ENCODE peak calls at places on chromosomes 12 and 14, in eight cellular contexts. K is iris pigment epithelial cell; I is activated CD8-positive, alpha-beta memory T cell treated with anti-CD3 and anti-CD28 coated beads for 24 hours; B is fibroblast of mammary gland; L is body of pancreas; W is HCEC 1CT; Q is GM12865; Y is nephron progenitor cell. S is an unnamed sample.

GRCh38 chr12:105705765-105706164 is 375.3 kb downstream of the C12orf75 start:
- DNase-seq in W (peak), K (peak), Y (peak), Q (peak), B (peak), I (no peak), L (peak), S (no peak)

GRCh38 chr12:30529489-30530269 is 166.0 kb downstream of the IPO8 start:
- DNase-seq in K (no peak), W (no peak), Q (no peak), B (no peak), I (no peak), Y (no peak), L (no peak), S (no peak)

GRCh38 chr14:104296388-104297312 is 158.3 kb downstream of the KIF26A start:
- DNase-seq in L (no peak), Q (no peak), B (no peak), I (no peak), Y (no peak), W (no peak), K (peak), S (no peak)

GRCh38 chr12:69846976-69847375 is 21.9 kb downstream of the MYRFL start:
- DNase-seq in Q (no peak), L (no peak), B (no peak), K (no peak), I (no peak), Y (no peak), W (no peak), S (no peak)

GRCh38 chr12:109458086-109458485 is 19.0 kb downstream of the KCTD10 start:
- DNase-seq in I (no peak), W (peak), K (peak), L (no peak), B (peak), Q (no peak), Y (no peak), S (no peak)

GRCh38 chr12:120529641-120530314 is 820 bp upstream of the COQ5 start:
- DNase-seq in L (peak), Q (peak), W (peak), B (peak), K (peak), I (no peak), Y (no peak), S (no peak)

GRCh38 chr12:3362751-3363150 is 128.3 kb upstream of the PRMT8 start:
- DNase-seq in W (no peak), L (peak), B (no peak), K (no peak), I (peak), Q (no peak), Y (no peak), S (no peak)

GRCh38 chr14:106489112-106489881 is 962.9 kb downstream of the TMEM121 start:
- DNase-seq in Q (no peak), L (no peak), K (no peak), I (no peak), Y (no peak), W (no peak), B (no peak), S (no peak)

GRCh38 chr14:38171197-38171596 is 36.5 kb upstream of the SSTR1 start:
- DNase-seq in I (no peak), W (no peak), Y (no peak), K (peak), B (peak), Q (no peak), L (no peak), S (peak)

GRCh38 chr14:60090864-60091519 is 731 bp upstream of the PCNX4 start:
- DNase-seq in Y (peak), B (peak), I (peak), W (peak), L (peak), K (peak), Q (peak), S (peak)

GRCh38 chr12:39553476-39553875 is 66.1 kb downstream of the ABCD2 start:
- DNase-seq in I (no peak), K (no peak), Q (no peak), L (no peak), W (no peak), Y (no peak), B (no peak), S (no peak)

GRCh38 chr12:116236148-116236731 is 41.3 kb downstream of the MED13L start:
- DNase-seq in I (no peak), W (peak), Y (peak), Q (peak), K (peak), L (peak), B (peak), S (no peak)

GRCh38 chr12:3951380-3952135 is 78.4 kb upstream of the PARP11 start:
- DNase-seq in Y (no peak), I (no peak), K (no peak), Q (no peak), L (no peak), W (no peak), B (no peak), S (no peak)

GRCh38 chr12:55743131-55743921 is 404 bp downstream of the GDF11 start:
- DNase-seq in Q (peak), Y (peak), B (peak), K (peak), L (peak), I (peak), W (peak), S (peak)

GRCh38 chr12:56258068-56258819 is at the start of gene ANKRD52:
- DNase-seq in I (peak), W (peak), B (peak), Q (peak), L (peak), K (peak), Y (peak), S (peak)

GRCh38 chr14:70257526-70257925 is 68.8 kb upstream of the SLC8A3 start:
- DNase-seq in B (peak), L (no peak), Q (peak), K (no peak), I (no peak), W (no peak), Y (no peak), S (no peak)

GRCh38 chr14:60515244-60515695 is 6.3 kb downstream of the SIX6 start:
- DNase-seq in Y (no peak), K (no peak), L (no peak), W (no peak), Q (no peak), I (no peak), B (no peak), S (no peak)

GRCh38 chr14:93073833-93074769 is 41.6 kb downstream of the ITPK1 start:
- DNase-seq in I (no peak), K (peak), B (peak), Q (peak), Y (no peak), W (peak), L (peak), S (peak)

GRCh38 chr14:61695695-61696527 is 598 bp downstream of the HIF1A start:
- DNase-seq in B (no peak), K (peak), Y (peak), Q (peak), W (peak), L (peak), I (peak), S (peak)

GRCh38 chr12:133023566-133023965 is 13.7 kb upstream of the ZNF84 start:
- DNase-seq in K (peak), B (no peak), Q (no peak), W (no peak), I (no peak), L (no peak), Y (no peak), S (no peak)

GRCh38 chr14:71365305-71365865 is 458.1 kb downstream of the PCNX1 start:
- DNase-seq in B (no peak), Y (no peak), K (peak), I (no peak), L (no peak), W (peak), Q (no peak), S (no peak)

GRCh38 chr12:39145175-39145999 is 240.0 kb upstream of the CPNE8 start:
- DNase-seq in K (peak), W (no peak), B (peak), L (peak), I (peak), Q (no peak), Y (peak), S (peak)

GRCh38 chr14:99475179-99475578 is 5.5 kb downstream of the SETD3 start:
- DNase-seq in W (no peak), Y (no peak), Q (no peak), L (peak), K (peak), B (peak), I (no peak), S (no peak)

GRCh38 chr14:102462391-102462790 is 47.2 kb downstream of the ANKRD9 start:
- DNase-seq in Y (no peak), Q (no peak), I (no peak), K (no peak), W (no peak), L (no peak), B (no peak), S (peak)

GRCh38 chr14:58882577-58883018 is 244.8 kb downstream of the DACT1 start:
- DNase-seq in W (peak), B (peak), L (peak), I (no peak), K (peak), Y (peak), Q (no peak), S (no peak)

GRCh38 chr12:114163766-114164165 is 197.6 kb upstream of the RBM19 start:
- DNase-seq in K (peak), W (peak), Q (no peak), I (no peak), Y (no peak), L (no peak), B (peak), S (no peak)

GRCh38 chr14:104931771-104932675 is 7.3 kb downstream of the PLD4 start:
- DNase-seq in Y (peak), Q (no peak), I (no peak), B (no peak), W (no peak), K (no peak), L (no peak), S (peak)

GRCh38 chr14:68297011-68297410 is 477.4 kb downstream of the RAD51B start:
- DNase-seq in Q (no peak), K (no peak), L (no peak), I (no peak), Y (no peak), B (no peak), W (no peak), S (no peak)

GRCh38 chr12:3683670-3684069 is 69.2 kb downstream of the CRACR2A start:
- DNase-seq in Y (no peak), I (no peak), L (no peak), Q (no peak), W (peak), K (peak), B (peak), S (no peak)

GRCh38 chr14:68210729-68211299 is 391.2 kb downstream of the RAD51B start:
- DNase-seq in I (peak), K (peak), L (peak), W (peak), B (peak), Y (no peak), Q (peak), S (no peak)

GRCh38 chr14:61547186-61548121 is 147.9 kb upstream of the HIF1A start:
- DNase-seq in W (peak), B (peak), L (no peak), Y (no peak), I (no peak), Q (no peak), K (peak), S (no peak)

GRCh38 chr12:3607821-3608220 is 116.8 kb downstream of the PRMT8 start:
- DNase-seq in W (no peak), K (no peak), Y (no peak), I (no peak), Q (no peak), B (no peak), L (no peak), S (no peak)

GRCh38 chr14:97095269-97095668 is 298.1 kb downstream of the VRK1 start:
- DNase-seq in K (no peak), B (no peak), W (no peak), I (no peak), Y (no peak), Q (no peak), L (no peak), S (no peak)

GRCh38 chr14:90275820-90276219 is 19.5 kb downstream of the PSMC1 start:
- DNase-seq in Y (no peak), Q (no peak), B (peak), W (no peak), I (peak), L (no peak), K (peak), S (no peak)

GRCh38 chr14:52992236-52992635 is 41.4 kb upstream of the FERMT2 start:
- DNase-seq in L (no peak), Y (no peak), Q (no peak), K (peak), I (no peak), W (no peak), B (no peak), S (no peak)

GRCh38 chr14:21070610-21071224 is 613 bp downstream of the ARHGEF40 start:
- DNase-seq in Y (peak), W (peak), Q (no peak), I (peak), L (peak), B (peak), K (peak), S (no peak)